ENCODE peak calls at places on chromosomes 4 and X, in six cellular contexts. Z is right lobe of liver, S is A673, H is NCI-H2107, M is endodermal cell, X is IMR-90. I is an unnamed sample.

GRCh38 chr4:66571145-66571544 is 900.9 kb upstream of the EPHA5 start:
- DNase-seq in X (no peak), H (no peak), S (no peak), Z (no peak), M (no peak), I (no peak)

GRCh38 chr4:18850763-18851331 is 829.3 kb upstream of the LCORL start:
- DNase-seq in H (no peak), X (no peak), S (no peak), M (no peak), Z (no peak), I (no peak)

GRCh38 chr4:188032170-188032569 is 36.6 kb downstream of the ZFP42 start:
- DNase-seq in Z (no peak), S (no peak), X (no peak), M (peak; percentile 82), H (no peak), I (no peak)

GRCh38 chr4:61514991-61515390 is 314.9 kb downstream of the ADGRL3 start:
- DNase-seq in H (no peak), S (no peak), M (no peak), X (no peak), Z (no peak), I (no peak)

GRCh38 chrX:55867254-55867653 is 149.7 kb downstream of the RRAGB start:
- DNase-seq in S (no peak), X (peak; percentile 2), Z (no peak), H (no peak), M (no peak), I (no peak)

GRCh38 chr4:10460313-10461047 is 3.3 kb upstream of the ZNF518B start:
- DNase-seq in M (no peak), S (no peak), H (no peak), Z (no peak), X (no peak), I (no peak)

GRCh38 chr4:26779674-26780073 is 81.0 kb upstream of the STIM2 start:
- DNase-seq in Z (no peak), H (no peak), M (no peak), S (peak; percentile 31), X (peak; percentile 48), I (no peak)

GRCh38 chrX:112851161-112851779 is 10.6 kb upstream of the AMOT start:
- DNase-seq in X (no peak), S (no peak), M (peak; percentile 80), H (no peak), Z (no peak), I (no peak)

GRCh38 chrX:100864967-100865366 is 9.2 kb downstream of the NOX1 start:
- DNase-seq in Z (no peak), X (peak; percentile 57), H (no peak), S (no peak), M (no peak), I (no peak)

GRCh38 chrX:153967536-153968214 is 3.9 kb downstream of the HCFC1 start:
- DNase-seq in S (no peak), Z (no peak), H (peak; percentile 47), M (no peak), X (no peak), I (no peak)

GRCh38 chrX:44245730-44246129 is 97.7 kb downstream of the EFHC2 start:
- DNase-seq in S (no peak), H (no peak), M (no peak), X (no peak), Z (no peak), I (no peak)

I was measured in NCI-H1436.